ENCODE peak calls at places on chromosomes 6 and 20, in eight cellular contexts. D, W, X, A, G, J, F and Y are unnamed samples.

GRCh38 chr6:26105109-26105730 is 18.0 kb downstream of the HFE start:
- DNase-seq in D (no peak), W (no peak), X (no peak), A (no peak), G (no peak), J (no peak), F (no peak), Y (no peak)

GRCh38 chr20:34703573-34704176 is 469 bp upstream of the TP53INP2 start:
- DNase-seq in D (no peak), W (peak; percentile 37), X (peak; percentile 77), A (no peak), G (peak; percentile 55), J (no peak), F (no peak), Y (peak; percentile 29)

GRCh38 chr6:169881398-169881797 is 130.0 kb downstream of the ERMARD start:
- DNase-seq in D (no peak), W (no peak), X (no peak), A (peak; percentile 35), G (no peak), J (no peak), F (peak; percentile 8), Y (no peak)

GRCh38 chr20:24163501-24163900 is 174.9 kb upstream of the GGTLC1 start:
- DNase-seq in D (no peak), W (no peak), X (no peak), A (no peak), G (no peak), J (no peak), F (no peak), Y (no peak)

GRCh38 chr6:149028767-149029405 is 282.1 kb downstream of the UST start:
- DNase-seq in D (peak; percentile 44), W (peak; percentile 95), X (peak; percentile 85), A (no peak), G (peak; percentile 58), J (peak; percentile 32), F (peak; percentile 80), Y (peak; percentile 80)

GRCh38 chr6:38445321-38445720 is 194.4 kb downstream of the BTBD9 start:
- DNase-seq in D (no peak), W (peak; percentile 59), X (no peak), A (no peak), G (no peak), J (no peak), F (no peak), Y (no peak)

GRCh38 chr6:135109761-135110160 is 55.1 kb upstream of the HBS1L start:
- DNase-seq in D (no peak), W (no peak), X (no peak), A (no peak), G (no peak), J (no peak), F (no peak), Y (no peak)

GRCh38 chr20:137668-138131 is 4.7 kb upstream of the DEFB126 start:
- DNase-seq in D (no peak), W (no peak), X (no peak), A (no peak), G (no peak), J (peak; percentile 34), F (no peak), Y (no peak)

GRCh38 chr20:31488171-31488570 is 13.1 kb downstream of the REM1 start:
- DNase-seq in D (peak; percentile 24), W (no peak), X (peak; percentile 86), A (no peak), G (no peak), J (no peak), F (no peak), Y (peak; percentile 36)

GRCh38 chr6:75349262-75349984 is 64.8 kb upstream of the TMEM30A start:
- DNase-seq in D (peak; percentile 40), W (peak; percentile 13), X (no peak), A (no peak), G (no peak), J (no peak), F (no peak), Y (no peak)

DNA sequence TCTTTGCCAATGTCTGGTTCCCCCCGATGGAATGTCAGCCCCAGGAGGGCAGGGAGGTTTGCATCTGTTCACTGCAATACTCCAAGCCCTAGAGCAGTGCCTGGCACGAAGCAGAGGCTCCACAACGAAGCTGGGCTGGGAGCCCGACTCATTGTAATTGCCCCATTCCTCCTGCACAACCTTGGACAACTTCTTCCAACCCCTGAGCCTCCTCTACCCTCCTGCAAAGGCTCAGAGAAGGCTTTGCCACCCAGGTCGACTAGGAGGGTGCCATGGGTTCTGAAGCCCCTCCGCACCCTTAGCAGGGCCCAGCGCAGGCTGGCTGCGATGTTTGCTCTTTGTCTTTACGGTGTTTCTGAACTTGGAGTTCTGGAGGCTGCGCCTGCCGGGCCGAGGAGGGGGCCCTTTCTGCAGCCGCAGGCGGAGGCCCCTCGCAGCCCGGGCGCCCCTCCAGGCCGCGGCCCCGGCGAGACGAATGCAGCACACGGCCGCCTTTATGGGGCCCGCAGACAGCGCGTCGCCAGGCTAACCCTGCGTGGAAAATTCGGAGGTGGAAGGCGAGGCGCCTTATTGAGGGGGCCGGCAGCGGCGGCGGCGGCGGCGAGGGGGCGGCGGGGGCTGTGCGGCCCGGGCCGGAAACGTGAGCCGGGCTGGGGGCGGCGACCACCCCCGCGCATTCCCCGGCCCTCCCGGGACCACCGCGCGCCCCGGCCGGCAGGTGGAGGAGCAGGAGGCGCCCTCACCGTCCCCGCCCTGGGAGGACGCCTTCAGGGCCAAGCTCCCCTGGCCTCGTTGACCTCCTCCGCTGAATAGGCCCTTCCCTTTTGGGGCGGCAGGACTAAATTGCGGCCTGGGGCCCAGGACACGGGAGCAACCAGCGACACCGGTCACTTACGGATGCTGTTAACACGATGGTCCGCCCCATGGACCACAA is 27.0 kb downstream of the SNAI1 start:
- DNase-seq in D (no peak), W (no peak), X (no peak), A (no peak), G (no peak), J (no peak), F (no peak), Y (no peak)
- H3K4me3 ChIP-seq in D (no peak overlapping the region), W (no peak overlapping the region), X (peak overlapping the region; percentile 37), A (no peak overlapping the region), G (peak overlapping the region; percentile 25), J (no peak overlapping the region), F (no peak overlapping the region), Y (no peak overlapping the region)

DNA sequence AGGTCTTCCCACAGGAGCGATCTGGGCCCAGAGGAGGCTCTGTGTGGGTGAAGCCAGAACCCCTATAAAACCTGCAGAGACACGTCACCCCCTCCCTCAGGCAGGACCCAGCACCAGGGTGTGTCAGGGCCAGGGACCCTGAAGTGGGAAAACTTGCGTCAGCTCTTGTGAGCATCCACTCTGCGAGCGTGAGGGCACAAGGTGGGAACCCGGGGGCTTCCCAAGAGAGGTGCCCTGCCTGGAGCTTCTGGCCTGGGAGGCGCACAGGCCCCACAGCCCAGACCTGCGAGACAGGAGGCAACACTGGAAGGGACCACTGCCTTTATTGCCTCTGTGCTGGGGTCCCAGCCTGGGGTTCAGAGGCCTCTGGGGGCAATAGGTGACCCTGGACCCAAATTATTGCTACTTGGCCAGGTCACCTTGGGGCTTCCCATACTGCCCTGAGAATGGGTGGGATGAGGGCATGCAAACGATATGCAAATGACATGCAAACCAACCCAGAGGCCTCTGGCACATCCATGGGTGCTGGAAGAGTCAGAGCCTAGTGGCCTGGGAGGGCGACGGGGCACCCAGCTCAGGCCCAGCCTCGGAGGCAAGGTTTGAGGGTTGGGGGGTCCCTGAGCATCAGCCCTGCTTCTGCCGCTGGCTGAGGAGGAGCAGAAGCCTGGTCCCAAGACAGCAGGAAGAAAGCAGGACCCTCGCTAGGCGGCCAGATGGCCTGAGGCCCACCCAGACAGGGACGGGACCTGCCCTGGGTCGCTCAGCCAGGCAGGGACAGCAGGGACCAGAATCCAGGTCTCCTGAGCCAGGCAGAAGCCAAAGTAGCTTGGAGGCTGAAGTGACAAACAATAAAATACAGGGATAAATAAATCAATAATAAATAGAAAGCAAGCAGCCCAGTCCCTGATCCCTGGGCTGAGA is 5.1 kb upstream of the C20orf144 start:
- DNase-seq in D (no peak), W (no peak), X (peak; percentile 53), A (peak; percentile 68), G (no peak), J (no peak), F (peak; percentile 40), Y (no peak)
- TF ChIP-seq POLR2A in D (no peak), W (no peak), X (no peak), A (no peak), G (no peak), J (no peak), F (no peak), Y (no peak)

GRCh38 chr6:30678964-30679726 is 6.3 kb upstream of the DHX16 start:
- DNase-seq in D (peak; percentile 88), W (peak; percentile 73), X (peak; percentile 94), A (peak; percentile 98), G (peak; percentile 90), J (peak; percentile 67), F (peak; percentile 88), Y (peak; percentile 89)
- H3K27ac ChIP-seq in D (peak overlapping the region; percentile 99), W (peak overlapping the region; percentile 49), X (peak overlapping the region; percentile 99), A (peak overlapping the region; percentile 100), G (peak overlapping the region; percentile 98), J (peak overlapping the region; percentile 87), F (peak overlapping the region; percentile 2), Y (peak overlapping the region; percentile 29)

GRCh38 chr20:9867196-9867980 is 28.5 kb upstream of the PAK5 start:
- DNase-seq in D (no peak), W (no peak), X (no peak), A (no peak), G (no peak), J (no peak), F (no peak), Y (no peak)
- H3K4me3 ChIP-seq in D (no peak overlapping the region), W (no peak overlapping the region), X (no peak overlapping the region), A (no peak overlapping the region), G (no peak overlapping the region), J (no peak overlapping the region), F (no peak overlapping the region), Y (no peak overlapping the region)